ENCODE peak calls at places on chromosomes 13 and 19, in four cellular contexts. T is heart left ventricle, S is mammary epithelial cell, K is cardiac muscle cell. G is an unnamed sample.

GRCh38 chr13:106570354-106570822 is 2.5 kb upstream of the ARGLU1 start:
- DNase-seq in K (no peak), T (peak), S (peak), G (peak)

GRCh38 chr19:19343762-19344161 is 23.1 kb downstream of the MAU2 start:
- DNase-seq in T (no peak), S (no peak), K (no peak), G (no peak)

GRCh38 chr13:34020388-34020787 is 202.4 kb downstream of the RFC3 start:
- DNase-seq in S (no peak), T (no peak), K (no peak), G (no peak)

GRCh38 chr13:72112216-72112615 is 245.2 kb upstream of the DACH1 start:
- DNase-seq in S (peak), T (no peak), K (no peak), G (no peak)

GRCh38 chr19:48480476-48481190 is 11.5 kb downstream of the CYTH2 start:
- DNase-seq in S (no peak), K (no peak), T (peak), G (no peak)

GRCh38 chr13:75236774-75237173 is 245.2 kb downstream of the TBC1D4 start:
- DNase-seq in S (peak), T (no peak), K (no peak), G (no peak)

GRCh38 chr19:5109560-5109959 is 140.6 kb downstream of the KDM4B start:
- DNase-seq in T (no peak), S (no peak), K (no peak), G (no peak)

GRCh38 chr13:45441633-45442032 is 23.1 kb upstream of the COG3 start:
- DNase-seq in S (peak), T (no peak), K (no peak), G (no peak)

GRCh38 chr13:37666036-37666435 is 67.5 kb upstream of the POSTN start:
- DNase-seq in S (no peak), K (no peak), T (no peak), G (no peak)

GRCh38 chr13:109344552-109345157 is 441.7 kb downstream of the IRS2 start:
- DNase-seq in T (no peak), K (no peak), S (peak), G (no peak)

GRCh38 chr19:44848036-44848804 is 2.1 kb downstream of the NECTIN2 start:
- DNase-seq in S (no peak), T (peak), K (peak), G (peak)

GRCh38 chr19:30879225-30879624 is 470.0 kb downstream of the TSHZ3 start:
- DNase-seq in K (no peak), T (no peak), S (no peak), G (no peak)

GRCh38 chr19:33712268-33712667 is 84.4 kb upstream of the KCTD15 start:
- DNase-seq in T (peak), K (no peak), S (no peak), G (no peak)

GRCh38 chr13:25988655-25989054 is 63.2 kb downstream of the SHISA2 start:
- DNase-seq in T (no peak), S (no peak), K (no peak), G (no peak)

GRCh38 chr19:24033308-24033961 is 53.6 kb upstream of the ZNF254 start:
- DNase-seq in S (peak), K (peak), T (peak), G (peak)

GRCh38 chr19:9308091-9308490 is 1.5 kb downstream of the ZNF699 start:
- DNase-seq in S (no peak), K (no peak), T (no peak), G (no peak)

GRCh38 chr19:40282920-40283319 is 2.2 kb downstream of the AKT2 start:
- DNase-seq in T (no peak), K (no peak), S (no peak), G (no peak)

GRCh38 chr19:30320916-30321315 is 51.3 kb upstream of the ZNF536 start:
- DNase-seq in T (no peak), S (no peak), K (no peak), G (no peak)

GRCh38 chr13:93953856-93954255 is 525.6 kb downstream of the DCT start:
- DNase-seq in S (no peak), T (no peak), K (no peak), G (no peak)

GRCh38 chr13:99086869-99087129 is 108.9 kb upstream of the DOCK9 start:
- DNase-seq in S (peak), K (no peak), T (peak), G (peak)

GRCh38 chr13:95677564-95678386 is 836 bp downstream of the DNAJC3 start:
- DNase-seq in T (no peak), K (peak), S (peak), G (no peak)

GRCh38 chr19:55259540-55260210 is 858 bp upstream of the PPP6R1 start:
- DNase-seq in K (no peak), T (no peak), S (no peak), G (peak)

GRCh38 chr13:60062502-60062901 is 101.2 kb downstream of the DIAPH3 start:
- DNase-seq in S (no peak), K (no peak), T (no peak), G (no peak)

DNA sequence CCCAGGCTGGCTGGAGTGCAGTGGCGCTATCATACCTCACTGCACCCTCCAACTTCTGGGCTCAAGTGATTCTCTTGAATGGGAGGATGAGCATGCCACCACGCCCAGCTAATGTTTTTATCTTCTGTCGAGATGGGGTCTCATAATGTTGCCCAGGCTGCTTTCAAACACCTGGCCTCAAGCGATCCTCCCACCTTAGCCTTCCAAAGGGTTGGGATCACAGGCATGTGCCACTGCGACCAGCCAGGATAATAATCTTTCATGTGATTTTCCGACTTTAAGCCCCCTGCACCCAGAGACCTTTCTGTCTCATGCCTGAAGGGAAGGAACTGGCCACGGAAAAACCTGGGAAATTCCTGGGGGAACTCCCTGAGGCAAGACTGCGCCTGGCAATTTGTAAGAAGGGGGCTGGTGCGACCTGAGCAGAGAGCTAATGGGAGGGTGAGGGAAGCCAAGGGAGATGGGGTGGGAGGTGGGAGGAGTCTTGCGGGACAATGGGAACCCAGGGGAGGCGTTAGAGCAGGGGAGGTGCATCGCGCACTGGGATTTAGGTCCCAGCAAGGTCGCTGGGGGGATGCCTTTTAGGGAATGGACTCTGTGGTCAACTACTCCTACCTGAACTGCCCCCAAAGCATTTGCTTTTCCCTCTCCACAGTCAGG is 1.2 kb upstream of the CCDC124 start:
- DNase-seq in S (peak), K (peak), T (no peak), G (peak)
- H3K4me3 ChIP-seq in S (no peak), K (peak), T (peak), G (peak)

GRCh38 chr13:44068737-44069136 is 189.0 kb downstream of the LACC1 start:
- DNase-seq in K (no peak), T (no peak), S (peak), G (no peak)
- H3K27ac ChIP-seq in K (no peak), T (no peak), S (peak), G (no peak)

GRCh38 chr19:4061178-4061682 is 5.5 kb downstream of the ZBTB7A start:
- DNase-seq in S (peak), K (no peak), T (peak), G (peak)

GRCh38 chr19:4062576-4063368 is 3.9 kb downstream of the ZBTB7A start:
- DNase-seq in K (no peak), S (no peak), T (no peak), G (peak)

GRCh38 chr19:4060621-4061177 is 6.0 kb downstream of the ZBTB7A start:
- DNase-seq in S (no peak), T (no peak), K (no peak), G (peak)

GRCh38 chr19:4063369-4064072 is 3.2 kb downstream of the ZBTB7A start:
- DNase-seq in S (no peak), K (no peak), T (no peak), G (peak)

DNA sequence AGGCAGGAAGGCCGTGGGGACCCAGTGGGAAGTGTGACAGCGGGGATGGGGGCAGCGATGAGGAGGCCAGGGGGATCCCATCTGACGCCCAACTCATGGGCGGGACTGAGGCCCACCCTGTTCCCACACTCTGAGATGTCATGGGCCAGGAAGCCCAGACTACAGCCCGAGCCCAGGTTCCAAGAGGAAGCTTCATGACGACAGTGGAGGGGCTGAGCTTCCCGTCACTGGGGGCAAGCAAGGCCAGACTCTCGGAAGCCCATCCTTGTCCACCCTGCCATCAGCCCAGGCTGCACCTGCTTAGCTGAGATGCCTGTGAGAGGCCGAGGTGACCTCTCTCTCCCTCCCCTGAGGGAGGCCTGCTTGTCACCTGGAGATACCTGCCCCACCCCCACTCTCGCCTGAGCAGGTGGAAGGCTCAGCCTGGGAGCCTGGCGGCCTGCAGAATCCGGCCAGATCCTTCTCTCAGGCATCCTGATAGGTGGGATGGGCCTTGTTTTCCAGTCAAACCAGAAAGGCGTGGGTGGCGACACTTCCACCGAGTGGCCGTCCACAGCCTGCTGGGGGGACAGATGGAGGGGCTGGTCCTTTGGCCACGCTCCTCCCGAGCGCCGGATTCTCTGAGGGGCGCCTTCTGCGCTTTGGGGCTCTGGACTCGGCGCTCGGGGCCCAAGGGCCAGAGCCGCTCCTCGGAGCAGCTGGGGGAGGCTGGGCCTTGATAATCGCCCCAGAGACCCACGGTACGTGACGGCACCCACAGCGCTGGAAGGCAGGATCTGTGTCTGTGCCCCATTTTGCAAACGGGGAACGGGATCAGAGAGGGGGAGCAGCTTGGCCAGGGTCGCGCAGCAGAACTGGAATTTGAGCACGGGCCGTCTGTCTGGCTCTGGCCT is 4.8 kb downstream of the ZBTB7A start:
- DNase-seq in K (no peak), T (no peak), S (peak), G (peak)
- TF ChIP-seq CTCF in K (no peak), T (no peak), S (no peak), G (no peak)

GRCh38 chr13:76307157-76307556 is 579.0 kb downstream of the KCTD12 start:
- DNase-seq in T (no peak), S (no peak), K (peak), G (no peak)
- H3K4me3 ChIP-seq in T (no peak), S (no peak), K (no peak), G (no peak)

GRCh38 chr19:1450735-1451669 is 1.1 kb downstream of the APC2 start:
- DNase-seq in K (no peak), T (no peak), S (no peak), G (no peak)
- H3K27ac ChIP-seq in K (no peak), T (no peak), S (no peak), G (no peak)

DNA sequence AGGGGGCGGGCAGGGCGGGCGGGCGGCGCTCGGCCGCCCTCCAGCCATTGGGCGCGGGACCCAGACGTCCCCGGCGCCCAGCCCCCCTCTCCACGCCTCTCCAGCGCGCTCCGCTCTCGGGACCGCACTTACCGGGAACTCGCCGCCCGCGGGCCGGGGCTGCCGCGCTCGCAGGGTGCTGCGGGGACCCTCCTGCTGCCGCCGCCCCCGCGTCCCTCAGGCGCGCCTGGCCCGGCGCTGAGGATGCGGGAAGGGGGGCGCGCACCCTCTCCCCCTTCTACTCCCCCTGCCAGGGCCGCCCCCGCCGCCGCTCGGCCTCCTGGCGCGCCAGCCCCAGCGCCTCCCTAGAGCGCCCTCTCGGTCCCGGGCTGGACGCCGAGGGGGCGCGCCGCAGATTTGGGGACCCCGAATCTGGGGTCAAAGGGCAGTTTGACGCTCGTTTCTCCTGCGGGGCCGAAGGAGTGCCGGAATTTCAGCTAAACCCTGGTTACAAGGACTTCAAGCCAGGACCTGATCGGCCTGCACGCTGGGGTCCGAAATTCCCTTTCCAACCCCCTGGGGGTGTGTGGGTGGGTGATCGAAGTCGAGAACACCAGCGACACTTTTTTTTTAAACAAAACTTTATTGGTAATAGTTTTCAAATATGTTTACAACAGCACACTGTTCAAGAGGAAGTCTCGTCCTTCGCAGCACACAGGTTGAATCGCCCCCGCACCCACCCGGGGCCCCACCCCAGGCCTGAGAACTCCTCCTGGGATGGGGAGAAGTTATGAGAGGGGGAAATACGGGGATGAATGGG is 734 bp upstream of the SAMD1 start:
- DNase-seq in S (peak), K (no peak), T (peak), G (peak)
- TF ChIP-seq CTCF in S (peak), K (peak), T (peak), G (peak)

GRCh38 chr13:24207841-24208240 is 47.3 kb downstream of the SPATA13 start:
- DNase-seq in T (no peak), S (no peak), K (no peak), G (no peak)
- H3K4me3 ChIP-seq in T (no peak), S (no peak), K (no peak), G (no peak)

GRCh38 chr19:12804051-12804450 is 2.2 kb downstream of the THSD8 start:
- DNase-seq in K (no peak), T (no peak), S (no peak), G (no peak)

GRCh38 chr19:12801466-12802266 is at the start of the genes PRDX2 and THSD8:
- DNase-seq in T (peak), S (peak), K (peak), G (peak)

GRCh38 chr19:12800344-12800732 is 1.3 kb downstream of the PRDX2 start:
- DNase-seq in T (no peak), K (no peak), S (no peak), G (no peak)

GRCh38 chr19:12800873-12801465 is 631 bp downstream of the PRDX2 start:
- DNase-seq in S (no peak), K (peak), T (peak), G (no peak)

GRCh38 chr19:12802267-12803106 is 618 bp downstream of the THSD8 start:
- DNase-seq in S (no peak), T (no peak), K (no peak), G (no peak)
- H3K27ac ChIP-seq in S (no peak), T (peak), K (no peak), G (peak)

GRCh38 chr13:47832458-47832972 is 168.6 kb downstream of the SUCLA2 start:
- DNase-seq in S (no peak), T (no peak), K (no peak), G (no peak)
- TF ChIP-seq CTCF in S (no peak), T (no peak), K (no peak), G (no peak)

GRCh38 chr13:40774672-40775071 is 3.7 kb upstream of the MRPS31 start:
- DNase-seq in K (no peak), S (no peak), T (no peak), G (no peak)

GRCh38 chr13:40777957-40778235 is 6.9 kb upstream of the MRPS31 start:
- DNase-seq in T (no peak), S (no peak), K (no peak), G (no peak)

GRCh38 chr13:40777166-40777956 is 6.4 kb upstream of the MRPS31 start:
- DNase-seq in T (no peak), K (peak), S (peak), G (no peak)

GRCh38 chr13:40776681-40777165 is 5.7 kb upstream of the MRPS31 start:
- DNase-seq in K (no peak), T (no peak), S (peak), G (no peak)

GRCh38 chr13:40776232-40776631 is 5.2 kb upstream of the MRPS31 start:
- DNase-seq in S (no peak), K (no peak), T (no peak), G (no peak)
- H3K4me3 ChIP-seq in S (no peak), K (no peak), T (no peak), G (no peak)

G was measured in lower lobe of right lung.